ENCODE peak calls at places on chromosomes 4 and X, in seven cellular contexts. Q, P, R, N, W, K and D are unnamed samples.

GRCh38 chrX:16479206-16479869 is 170.6 kb upstream of the S100G start:
- DNase-seq in Q (no peak), P (no peak), R (no peak), N (no peak), W (no peak), K (no peak), D (no peak)

GRCh38 chr4:145734576-145735329 is 54.8 kb downstream of the C4orf51 start:
- DNase-seq in Q (peak; percentile 40), P (no peak), R (peak; percentile 94), N (peak; percentile 45), W (peak; percentile 69), K (no peak), D (peak; percentile 62)

GRCh38 chrX:17692709-17693346 is 44.5 kb upstream of the SCML1 start:
- DNase-seq in Q (no peak), P (no peak), R (no peak), N (no peak), W (no peak), K (no peak), D (no peak)

GRCh38 chrX:150032742-150033141 is 94.5 kb upstream of the EOLA2 start:
- DNase-seq in Q (no peak), P (no peak), R (no peak), N (no peak), W (no peak), K (no peak), D (no peak)

GRCh38 chr4:153974452-153974851 is 185.6 kb upstream of the SFRP2 start:
- DNase-seq in Q (no peak), P (no peak), R (no peak), N (no peak), W (no peak), K (no peak), D (no peak)

GRCh38 chr4:109966891-109967481 is 54.3 kb downstream of the EGF start:
- DNase-seq in Q (no peak), P (no peak), R (no peak), N (no peak), W (no peak), K (no peak), D (no peak)

GRCh38 chrX:19990519-19991349 is at the start of gene BCLAF3:
- DNase-seq in Q (peak; percentile 91), P (peak; percentile 85), R (peak; percentile 79), N (peak; percentile 85), W (peak; percentile 91), K (peak; percentile 92), D (peak; percentile 90)

GRCh38 chr4:4341861-4342650 is 44.8 kb upstream of the NSG1 start:
- DNase-seq in Q (no peak), P (no peak), R (no peak), N (no peak), W (no peak), K (no peak), D (no peak)

GRCh38 chr4:13656569-13656988 is 29.1 kb upstream of the BOD1L1 start:
- DNase-seq in Q (peak; percentile 59), P (peak; percentile 70), R (peak; percentile 48), N (peak; percentile 20), W (peak; percentile 67), K (peak; percentile 60), D (peak; percentile 59)

GRCh38 chr4:78312989-78313753 is 238.4 kb upstream of the ANXA3 start:
- DNase-seq in Q (no peak), P (no peak), R (no peak), N (no peak), W (no peak), K (no peak), D (no peak)

GRCh38 chr4:40292313-40292759 is 42.8 kb upstream of the CHRNA9 start:
- DNase-seq in Q (no peak), P (no peak), R (no peak), N (no peak), W (no peak), K (no peak), D (no peak)

GRCh38 chr4:7806080-7806630 is 133.5 kb downstream of the AFAP1 start:
- DNase-seq in Q (peak; percentile 90), P (no peak), R (no peak), N (peak; percentile 61), W (peak; percentile 51), K (no peak), D (peak; percentile 73)

GRCh38 chr4:40254961-40255721 is 58.3 kb downstream of the RHOH start:
- DNase-seq in Q (no peak), P (no peak), R (no peak), N (no peak), W (no peak), K (no peak), D (no peak)

GRCh38 chr4:38210396-38211114 is 250.4 kb downstream of the PTTG2 start:
- DNase-seq in Q (no peak), P (no peak), R (no peak), N (no peak), W (no peak), K (no peak), D (no peak)

GRCh38 chr4:118974758-118975157 is 86.1 kb downstream of the SYNPO2 start:
- DNase-seq in Q (no peak), P (no peak), R (no peak), N (no peak), W (no peak), K (no peak), D (no peak)

GRCh38 chrX:150767045-150767395 is 73.8 kb downstream of the MTMR1 start:
- DNase-seq in Q (peak; percentile 45), P (no peak), R (no peak), N (no peak), W (no peak), K (no peak), D (peak; percentile 36)

GRCh38 chrX:75746891-75747639 is 38.0 kb downstream of the MAGEE2 start:
- DNase-seq in Q (peak; percentile 54), P (peak; percentile 22), R (no peak), N (peak; percentile 4), W (peak; percentile 53), K (peak; percentile 44), D (peak; percentile 42)

GRCh38 chr4:68369474-68369805 is 19.6 kb upstream of the YTHDC1 start:
- DNase-seq in Q (no peak), P (no peak), R (peak; percentile 54), N (no peak), W (no peak), K (no peak), D (no peak)

GRCh38 chrX:70979136-70979762 is 48.4 kb upstream of the SLC7A3 start:
- DNase-seq in Q (no peak), P (no peak), R (no peak), N (peak; percentile 18), W (no peak), K (no peak), D (no peak)

DNA sequence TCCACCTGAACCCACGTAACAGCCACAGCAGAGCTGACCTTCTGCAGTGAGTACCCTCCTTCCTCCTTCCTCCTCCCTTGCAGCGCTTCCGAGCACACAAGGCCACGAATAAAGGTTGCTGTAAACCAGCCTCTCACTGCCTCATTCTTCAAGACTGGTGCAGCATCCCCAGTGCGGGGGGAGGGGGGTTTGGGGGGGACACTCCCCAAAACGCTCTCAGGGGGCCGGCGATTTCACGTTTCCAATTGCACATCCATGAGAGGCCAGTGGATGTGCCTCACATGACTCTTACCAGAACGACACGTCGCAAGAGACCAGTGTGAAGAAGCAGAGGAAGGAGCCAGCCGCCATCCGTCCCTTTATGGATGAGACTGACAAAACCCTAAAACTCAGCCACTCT is 5.2 kb downstream of the DHRSX start:
- DNase-seq in Q (no peak), P (no peak), R (no peak), N (no peak), W (no peak), K (no peak), D (peak; percentile 20)
- TF ChIP-seq POLR2A in Q (no peak), P (no peak), R (no peak), N (no peak), W (no peak), K (no peak), D (no peak)

DNA sequence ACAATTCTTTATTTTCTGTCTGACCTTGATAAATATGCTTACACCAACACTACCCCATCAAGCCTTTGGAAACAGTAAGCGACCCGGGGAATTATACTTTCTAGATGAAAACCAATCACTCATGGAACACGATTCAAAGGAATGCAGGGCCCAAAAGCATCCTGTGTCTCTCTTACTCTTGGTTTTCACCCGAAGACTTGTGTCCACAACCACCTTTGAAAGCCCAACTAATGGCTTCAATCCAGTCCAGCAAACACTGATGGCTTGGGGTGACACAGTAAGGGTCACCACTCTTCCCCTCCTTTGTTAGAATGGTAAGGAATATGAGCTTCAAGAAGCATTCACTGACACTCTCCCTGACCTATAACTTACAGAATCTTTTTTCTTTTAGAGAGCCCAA is 1.6 kb downstream of the CBR4 start:
- DNase-seq in Q (no peak), P (no peak), R (no peak), N (no peak), W (no peak), K (no peak), D (no peak)
- TF ChIP-seq POLR2A in Q (no peak), P (no peak), R (no peak), N (no peak), W (no peak), K (no peak), D (no peak)

GRCh38 chrX:24463077-24463476 is 2.0 kb upstream of the PDK3 start:
- DNase-seq in Q (no peak), P (no peak), R (no peak), N (no peak), W (no peak), K (no peak), D (no peak)

GRCh38 chrX:24466025-24466424 is 939 bp downstream of the PDK3 start:
- DNase-seq in Q (no peak), P (no peak), R (no peak), N (no peak), W (no peak), K (no peak), D (no peak)

GRCh38 chrX:24464498-24464835 is 619 bp upstream of the PDK3 start:
- DNase-seq in Q (no peak), P (no peak), R (no peak), N (no peak), W (no peak), K (no peak), D (no peak)

GRCh38 chrX:24465524-24465850 is 401 bp downstream of the PDK3 start:
- DNase-seq in Q (no peak), P (no peak), R (no peak), N (no peak), W (no peak), K (no peak), D (no peak)

DNA sequence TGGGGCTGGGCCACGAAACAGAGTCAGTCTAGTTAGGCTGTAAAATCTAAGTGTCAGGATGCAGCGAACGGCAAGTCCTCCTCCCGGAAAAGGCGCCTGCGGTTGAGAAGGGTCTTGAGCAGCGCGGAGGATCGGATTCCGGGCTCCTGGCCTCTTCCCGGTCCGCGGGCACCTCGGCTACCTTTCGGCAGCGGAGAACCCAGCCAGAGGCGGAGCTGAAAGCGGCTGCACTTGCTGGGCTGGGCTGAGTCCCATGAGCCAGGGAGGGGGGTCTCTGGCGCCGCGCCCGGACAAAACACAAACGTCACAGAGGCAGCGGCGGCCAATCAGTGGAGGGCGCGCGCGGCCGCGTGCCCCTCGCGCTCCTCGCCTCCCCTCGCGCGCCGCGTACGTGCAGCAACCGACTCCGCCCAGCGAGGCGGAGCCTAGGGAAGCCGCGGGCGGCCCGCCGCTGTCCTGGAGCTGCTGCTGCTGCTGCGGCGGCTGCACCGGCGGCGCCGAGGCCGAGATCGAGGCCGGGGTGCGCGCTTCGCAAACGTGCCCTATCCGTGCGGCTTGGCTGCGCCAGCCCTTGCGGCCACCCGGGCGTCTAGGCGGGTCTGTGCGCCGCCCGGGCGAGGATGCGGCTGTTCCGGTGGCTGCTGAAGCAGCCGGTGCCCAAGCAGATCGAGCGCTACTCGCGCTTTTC is at the start of gene PDK3:
- DNase-seq in Q (peak; percentile 93), P (peak; percentile 86), R (peak; percentile 78), N (peak; percentile 71), W (peak; percentile 95), K (peak; percentile 91), D (peak; percentile 91)
- TF ChIP-seq POLR2A in Q (peak; percentile 77), P (peak; percentile 67), R (no peak), N (peak; percentile 77), W (peak; percentile 52), K (peak; percentile 83), D (no peak)

GRCh38 chr4:111234939-111235338 is 612.1 kb upstream of the PITX2 start:
- DNase-seq in Q (no peak), P (no peak), R (no peak), N (no peak), W (no peak), K (no peak), D (no peak)
- TF ChIP-seq POLR2A in Q (no peak), P (no peak), R (no peak), N (no peak), W (no peak), K (no peak), D (no peak)